ENCODE peak calls at places on chromosomes 5 and 9, in seven cellular contexts. One of them, this sample, is unnamed.

GRCh38 chr5:131928957-131929356 is 16.5 kb downstream of the MEIKIN start:
- DNase-seq in HCT116: no peak
- DNase-seq in sigmoid colon: no peak
- DNase-seq in suprapubic skin: no peak
- DNase-seq in endothelial cell of umbilical vein: no peak
- DNase-seq in transverse colon: no peak
- DNase-seq in spleen: no peak
- DNase-seq in this sample: no peak

GRCh38 chr5:127601111-127601510 is 47.8 kb upstream of the CTXN3 start:
- DNase-seq in spleen: no peak
- DNase-seq in suprapubic skin: no peak
- DNase-seq in transverse colon: no peak
- DNase-seq in endothelial cell of umbilical vein: no peak
- DNase-seq in HCT116: no peak
- DNase-seq in sigmoid colon: no peak
- DNase-seq in this sample: no peak

GRCh38 chr5:75034137-75034739 is 18.1 kb downstream of the GCNT4 start:
- DNase-seq in HCT116: no peak
- DNase-seq in spleen: peak; percentile 72
- DNase-seq in suprapubic skin: no peak
- DNase-seq in sigmoid colon: no peak
- DNase-seq in endothelial cell of umbilical vein: no peak
- DNase-seq in transverse colon: peak; percentile 36
- DNase-seq in this sample: peak; percentile 48

GRCh38 chr5:137496919-137497318 is 2.2 kb downstream of the SPOCK1 start:
- DNase-seq in endothelial cell of umbilical vein: no peak
- DNase-seq in transverse colon: no peak
- DNase-seq in spleen: no peak
- DNase-seq in HCT116: no peak
- DNase-seq in sigmoid colon: no peak
- DNase-seq in suprapubic skin: no peak
- DNase-seq in this sample: no peak

GRCh38 chr5:30749971-30750370 is 443.5 kb upstream of the CDH6 start:
- DNase-seq in transverse colon: no peak
- DNase-seq in suprapubic skin: no peak
- DNase-seq in spleen: no peak
- DNase-seq in endothelial cell of umbilical vein: no peak
- DNase-seq in HCT116: no peak
- DNase-seq in sigmoid colon: no peak
- DNase-seq in this sample: no peak

GRCh38 chr5:158039911-158040347 is 181.0 kb upstream of the CLINT1 start:
- DNase-seq in HCT116: no peak
- DNase-seq in suprapubic skin: no peak
- DNase-seq in transverse colon: no peak
- DNase-seq in spleen: no peak
- DNase-seq in sigmoid colon: no peak
- DNase-seq in endothelial cell of umbilical vein: no peak
- DNase-seq in this sample: no peak

GRCh38 chr9:72980600-72981265 is 27.9 kb upstream of the ALDH1A1 start:
- DNase-seq in transverse colon: no peak
- DNase-seq in sigmoid colon: no peak
- DNase-seq in HCT116: no peak
- DNase-seq in endothelial cell of umbilical vein: no peak
- DNase-seq in spleen: no peak
- DNase-seq in suprapubic skin: no peak
- DNase-seq in this sample: no peak

GRCh38 chr5:65194871-65195270 is 286.8 kb downstream of the ADAMTS6 start:
- DNase-seq in sigmoid colon: no peak
- DNase-seq in HCT116: no peak
- DNase-seq in spleen: no peak
- DNase-seq in transverse colon: no peak
- DNase-seq in endothelial cell of umbilical vein: no peak
- DNase-seq in suprapubic skin: no peak
- DNase-seq in this sample: no peak

GRCh38 chr9:133362359-133363044 is 6.2 kb downstream of the SURF2 start:
- DNase-seq in endothelial cell of umbilical vein: no peak
- DNase-seq in HCT116: no peak
- DNase-seq in sigmoid colon: no peak
- DNase-seq in spleen: no peak
- DNase-seq in transverse colon: no peak
- DNase-seq in suprapubic skin: no peak
- DNase-seq in this sample: no peak

GRCh38 chr5:86626149-86626548 is 8.4 kb downstream of the COX7C start:
- DNase-seq in suprapubic skin: no peak
- DNase-seq in spleen: no peak
- DNase-seq in HCT116: no peak
- DNase-seq in sigmoid colon: no peak
- DNase-seq in endothelial cell of umbilical vein: no peak
- DNase-seq in transverse colon: no peak
- DNase-seq in this sample: no peak

GRCh38 chr5:104189909-104190308 is 627.3 kb upstream of the NUDT12 start:
- DNase-seq in spleen: no peak
- DNase-seq in HCT116: no peak
- DNase-seq in sigmoid colon: no peak
- DNase-seq in endothelial cell of umbilical vein: peak; percentile 79
- DNase-seq in transverse colon: no peak
- DNase-seq in suprapubic skin: no peak
- DNase-seq in this sample: no peak

GRCh38 chr9:129726322-129727160 is 26.3 kb downstream of the PTGES start:
- DNase-seq in endothelial cell of umbilical vein: peak; percentile 51
- DNase-seq in suprapubic skin: peak; percentile 90
- DNase-seq in spleen: peak; percentile 87
- DNase-seq in transverse colon: peak; percentile 69
- DNase-seq in HCT116: peak; percentile 64
- DNase-seq in sigmoid colon: peak; percentile 82
- DNase-seq in this sample: peak; percentile 67

GRCh38 chr9:127953768-127954505 is 16.3 kb upstream of the DPM2 start:
- DNase-seq in HCT116: no peak
- DNase-seq in endothelial cell of umbilical vein: no peak
- DNase-seq in spleen: no peak
- DNase-seq in sigmoid colon: no peak
- DNase-seq in suprapubic skin: no peak
- DNase-seq in transverse colon: no peak
- DNase-seq in this sample: no peak

GRCh38 chr5:87722286-87722685 is 309.6 kb upstream of the CCNH start:
- DNase-seq in HCT116: peak; percentile 33
- DNase-seq in endothelial cell of umbilical vein: no peak
- DNase-seq in transverse colon: no peak
- DNase-seq in suprapubic skin: no peak
- DNase-seq in spleen: no peak
- DNase-seq in sigmoid colon: no peak
- DNase-seq in this sample: no peak

GRCh38 chr5:68430282-68430681 is 214.7 kb downstream of the PIK3R1 start:
- DNase-seq in spleen: no peak
- DNase-seq in HCT116: no peak
- DNase-seq in suprapubic skin: no peak
- DNase-seq in endothelial cell of umbilical vein: no peak
- DNase-seq in sigmoid colon: no peak
- DNase-seq in transverse colon: no peak
- DNase-seq in this sample: no peak

GRCh38 chr9:69204869-69205268 is 30.8 kb downstream of the TJP2 start:
- DNase-seq in endothelial cell of umbilical vein: no peak
- DNase-seq in transverse colon: no peak
- DNase-seq in suprapubic skin: no peak
- DNase-seq in sigmoid colon: peak; percentile 70
- DNase-seq in spleen: no peak
- DNase-seq in HCT116: no peak
- DNase-seq in this sample: no peak

GRCh38 chr5:54254482-54255198 is 55.7 kb downstream of the ARL15 start:
- DNase-seq in endothelial cell of umbilical vein: peak; percentile 44
- DNase-seq in transverse colon: no peak
- DNase-seq in sigmoid colon: no peak
- DNase-seq in HCT116: no peak
- DNase-seq in spleen: no peak
- DNase-seq in suprapubic skin: no peak
- DNase-seq in this sample: no peak

GRCh38 chr9:4548796-4549725 is 58.8 kb downstream of the SLC1A1 start:
- DNase-seq in transverse colon: peak; percentile 23
- DNase-seq in endothelial cell of umbilical vein: peak; percentile 85
- DNase-seq in sigmoid colon: no peak
- DNase-seq in suprapubic skin: no peak
- DNase-seq in HCT116: no peak
- DNase-seq in spleen: no peak
- DNase-seq in this sample: no peak

GRCh38 chr9:105656131-105656921 is 5.9 kb upstream of the TAL2 start:
- DNase-seq in HCT116: no peak
- DNase-seq in transverse colon: peak; percentile 45
- DNase-seq in suprapubic skin: no peak
- DNase-seq in sigmoid colon: no peak
- DNase-seq in endothelial cell of umbilical vein: no peak
- DNase-seq in spleen: peak; percentile 81
- DNase-seq in this sample: peak; percentile 38

GRCh38 chr5:161085081-161085480 is 233.1 kb upstream of the ATP10B start:
- DNase-seq in suprapubic skin: no peak
- DNase-seq in sigmoid colon: no peak
- DNase-seq in spleen: no peak
- DNase-seq in HCT116: no peak
- DNase-seq in transverse colon: no peak
- DNase-seq in endothelial cell of umbilical vein: no peak
- DNase-seq in this sample: no peak

DNA sequence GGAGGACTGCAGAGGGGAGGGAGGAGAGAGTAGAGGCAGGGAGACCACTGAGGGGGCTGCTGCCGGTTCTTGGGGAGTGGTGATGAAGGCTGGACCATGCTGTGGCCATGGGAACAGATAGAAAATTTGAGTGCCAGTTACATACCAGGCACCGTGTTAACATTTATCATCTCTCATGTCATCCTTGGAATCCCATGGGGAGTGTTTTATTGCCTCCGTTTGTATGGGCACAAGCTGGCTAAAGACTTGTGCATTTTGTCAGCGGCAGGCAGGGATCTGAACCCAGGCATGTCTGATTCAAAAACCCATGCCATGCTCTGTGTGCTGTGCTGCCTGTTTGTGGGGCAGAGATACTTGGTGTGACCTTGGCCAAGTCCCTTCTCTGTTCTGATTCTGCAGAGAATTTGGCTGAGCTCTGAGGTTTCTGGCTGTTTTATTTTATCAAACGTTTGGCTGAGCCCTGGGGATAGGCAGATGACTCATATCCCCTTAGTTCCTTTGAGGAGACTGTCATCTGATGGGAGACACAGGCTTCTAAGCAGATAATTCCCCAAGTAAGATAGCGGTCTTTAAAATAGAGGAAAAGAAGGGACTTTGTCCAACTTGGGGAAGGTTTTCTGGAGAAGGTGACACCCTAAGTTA is 22.2 kb downstream of the COL27A1 start:
- DNase-seq in spleen: peak; percentile 12
- DNase-seq in suprapubic skin: no peak
- DNase-seq in sigmoid colon: no peak
- DNase-seq in transverse colon: no peak
- DNase-seq in endothelial cell of umbilical vein: peak; percentile 33
- DNase-seq in HCT116: no peak
- DNase-seq in this sample: no peak
- H3K4me1 ChIP-seq in spleen: no peaks in the 10 kb centered on the region
- H3K4me1 ChIP-seq in suprapubic skin: peaks cover 54% of the 10 kb centered on the region
- H3K4me1 ChIP-seq in sigmoid colon: peaks cover 90% of the 10 kb centered on the region
- H3K4me1 ChIP-seq in transverse colon: peaks cover 28% of the 10 kb centered on the region
- H3K4me1 ChIP-seq in endothelial cell of umbilical vein: peaks cover 24% of the 10 kb centered on the region
- H3K4me1 ChIP-seq in HCT116: peaks cover 17% of the 10 kb centered on the region
- H3K4me1 ChIP-seq in this sample: peaks cover 7% of the 10 kb centered on the region

GRCh38 chr5:50962934-50963646 is 296.7 kb downstream of the PARP8 start:
- DNase-seq in endothelial cell of umbilical vein: peak; percentile 56
- DNase-seq in spleen: peak; percentile 86
- DNase-seq in suprapubic skin: peak; percentile 88
- DNase-seq in sigmoid colon: peak; percentile 83
- DNase-seq in transverse colon: peak; percentile 63
- DNase-seq in HCT116: peak; percentile 48
- DNase-seq in this sample: peak; percentile 88
- TF ChIP-seq POLR2AphosphoS5 in endothelial cell of umbilical vein: no peak
- TF ChIP-seq POLR2AphosphoS5 in spleen: no peak
- TF ChIP-seq POLR2AphosphoS5 in suprapubic skin: no peak
- TF ChIP-seq POLR2AphosphoS5 in sigmoid colon: no peak
- TF ChIP-seq POLR2AphosphoS5 in transverse colon: no peak
- TF ChIP-seq POLR2AphosphoS5 in HCT116: no peak
- TF ChIP-seq POLR2AphosphoS5 in this sample: no peak

GRCh38 chr5:140417235-140417634 is 15.6 kb downstream of the ANKHD1 start:
- DNase-seq in suprapubic skin: no peak
- DNase-seq in spleen: no peak
- DNase-seq in HCT116: no peak
- DNase-seq in transverse colon: no peak
- DNase-seq in sigmoid colon: no peak
- DNase-seq in endothelial cell of umbilical vein: no peak
- DNase-seq in this sample: no peak

GRCh38 chr5:140418862-140419520 is 17.4 kb downstream of the ANKHD1 start:
- DNase-seq in spleen: no peak
- DNase-seq in transverse colon: no peak
- DNase-seq in sigmoid colon: no peak
- DNase-seq in HCT116: no peak
- DNase-seq in endothelial cell of umbilical vein: no peak
- DNase-seq in suprapubic skin: no peak
- DNase-seq in this sample: no peak

GRCh38 chr5:140408750-140409241 is 7.2 kb downstream of the ANKHD1 start:
- DNase-seq in suprapubic skin: no peak
- DNase-seq in spleen: no peak
- DNase-seq in HCT116: no peak
- DNase-seq in endothelial cell of umbilical vein: no peak
- DNase-seq in transverse colon: no peak
- DNase-seq in sigmoid colon: no peak
- DNase-seq in this sample: no peak

GRCh38 chr5:140413230-140413629 is 11.6 kb downstream of the ANKHD1 start:
- DNase-seq in HCT116: no peak
- DNase-seq in sigmoid colon: no peak
- DNase-seq in spleen: no peak
- DNase-seq in suprapubic skin: no peak
- DNase-seq in endothelial cell of umbilical vein: no peak
- DNase-seq in transverse colon: no peak
- DNase-seq in this sample: no peak
- H3K4me1 ChIP-seq in HCT116: peaks cover 5% of the 10 kb centered on the region
- H3K4me1 ChIP-seq in sigmoid colon: peaks cover 50% of the 10 kb centered on the region
- H3K4me1 ChIP-seq in spleen: peaks cover 18% of the 10 kb centered on the region
- H3K4me1 ChIP-seq in suprapubic skin: peaks cover 7% of the 10 kb centered on the region
- H3K4me1 ChIP-seq in endothelial cell of umbilical vein: no peaks in the 10 kb centered on the region
- H3K4me1 ChIP-seq in transverse colon: no peaks in the 10 kb centered on the region
- H3K4me1 ChIP-seq in this sample: peaks cover 20% of the 10 kb centered on the region

DNA sequence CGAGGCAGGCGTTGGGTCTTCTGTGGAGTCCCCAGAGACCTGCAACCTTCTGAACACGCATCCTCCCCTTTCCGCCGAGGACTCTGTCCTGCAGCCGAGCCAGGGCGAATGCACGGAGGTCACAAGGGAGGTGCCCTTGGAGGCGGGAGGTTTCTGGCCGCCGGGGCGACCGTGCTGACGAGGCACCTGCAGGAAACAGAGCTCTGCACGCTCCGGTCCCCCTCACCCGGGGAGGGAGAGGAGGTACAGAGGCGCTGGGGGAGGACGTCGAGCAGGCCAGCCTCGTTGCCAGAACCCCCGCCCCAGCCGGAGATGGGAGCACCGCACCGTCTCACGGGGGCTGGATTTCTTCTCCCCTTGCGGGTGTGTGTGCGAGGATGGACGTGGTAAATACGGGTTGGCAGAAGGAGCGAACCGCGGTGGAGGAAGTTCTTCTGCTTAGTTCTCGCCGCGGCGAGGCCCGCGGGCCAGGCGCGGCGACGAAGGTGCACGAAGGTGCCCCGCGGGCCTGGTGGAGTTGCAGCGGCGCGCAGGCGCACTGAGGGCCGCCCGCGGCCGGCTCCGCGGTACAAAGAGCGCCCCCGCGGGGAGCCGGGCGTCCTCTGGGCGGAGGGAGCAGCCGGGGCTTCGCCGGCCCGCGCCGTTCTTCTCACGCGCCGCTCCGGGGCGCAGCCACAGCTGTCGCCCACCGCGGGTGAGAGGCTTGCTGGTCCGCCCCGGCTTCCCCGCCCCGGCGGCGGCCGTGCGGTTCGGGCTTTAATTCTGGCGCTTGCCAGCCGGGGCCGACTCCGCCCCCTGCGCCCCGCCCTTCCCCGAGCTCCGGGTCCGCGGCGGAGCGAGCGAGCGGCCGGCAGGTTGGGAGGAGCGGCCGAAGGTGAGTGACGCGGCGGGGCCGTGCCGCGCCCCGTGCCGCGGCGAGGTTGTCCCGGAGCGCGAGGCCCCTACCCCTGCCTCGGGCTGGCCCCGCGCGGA is 289.5 kb downstream of the DOCK8 start:
- DNase-seq in endothelial cell of umbilical vein: peak; percentile 58
- DNase-seq in spleen: peak; percentile 93
- DNase-seq in transverse colon: peak; percentile 88
- DNase-seq in HCT116: peak; percentile 43
- DNase-seq in suprapubic skin: peak; percentile 81
- DNase-seq in sigmoid colon: peak; percentile 81
- DNase-seq in this sample: peak; percentile 87
- TF ChIP-seq POLR2AphosphoS5 in endothelial cell of umbilical vein: no peak
- TF ChIP-seq POLR2AphosphoS5 in spleen: peak; percentile 46
- TF ChIP-seq POLR2AphosphoS5 in transverse colon: peak; percentile 66
- TF ChIP-seq POLR2AphosphoS5 in HCT116: peak; percentile 40
- TF ChIP-seq POLR2AphosphoS5 in suprapubic skin: no peak
- TF ChIP-seq POLR2AphosphoS5 in sigmoid colon: no peak
- TF ChIP-seq POLR2AphosphoS5 in this sample: peak; percentile 66